ENCODE peak calls at places on chromosomes 7 and 10, in five cellular contexts. One of them, this sample, is unnamed.

GRCh38 chr10:17576768-17577167 is 40.4 kb downstream of the HACD1 start:
- DNase-seq in non-pigmented ciliary epithelial cell: no peak
- DNase-seq in heart right ventricle: no peak
- DNase-seq in stimulated activated CD4-positive, alpha-beta T cell treated with anti-CD3 and anti-CD28 coated beads, Interleukin-2, amount 100 ng/mL, for 24 hours: no peak
- DNase-seq in caudate nucleus: no peak
- DNase-seq in this sample: no peak

GRCh38 chr7:150941983-150942590 is 36.0 kb downstream of the KCNH2 start:
- DNase-seq in non-pigmented ciliary epithelial cell: no peak
- DNase-seq in heart right ventricle: peak
- DNase-seq in stimulated activated CD4-positive, alpha-beta T cell treated with anti-CD3 and anti-CD28 coated beads, Interleukin-2, amount 100 ng/mL, for 24 hours: peak
- DNase-seq in caudate nucleus: no peak
- DNase-seq in this sample: no peak

GRCh38 chr7:154874409-154875113 is 128.4 kb downstream of the PAXIP1 start:
- DNase-seq in non-pigmented ciliary epithelial cell: no peak
- DNase-seq in heart right ventricle: no peak
- DNase-seq in stimulated activated CD4-positive, alpha-beta T cell treated with anti-CD3 and anti-CD28 coated beads, Interleukin-2, amount 100 ng/mL, for 24 hours: no peak
- DNase-seq in caudate nucleus: no peak
- DNase-seq in this sample: no peak

GRCh38 chr7:69742237-69742636 is 144.0 kb downstream of the AUTS2 start:
- DNase-seq in non-pigmented ciliary epithelial cell: no peak
- DNase-seq in heart right ventricle: no peak
- DNase-seq in stimulated activated CD4-positive, alpha-beta T cell treated with anti-CD3 and anti-CD28 coated beads, Interleukin-2, amount 100 ng/mL, for 24 hours: no peak
- DNase-seq in caudate nucleus: no peak
- DNase-seq in this sample: no peak

GRCh38 chr7:13742719-13743640 is 246.5 kb downstream of the ETV1 start:
- DNase-seq in non-pigmented ciliary epithelial cell: no peak
- DNase-seq in heart right ventricle: no peak
- DNase-seq in stimulated activated CD4-positive, alpha-beta T cell treated with anti-CD3 and anti-CD28 coated beads, Interleukin-2, amount 100 ng/mL, for 24 hours: no peak
- DNase-seq in caudate nucleus: peak
- DNase-seq in this sample: peak

GRCh38 chr7:83931968-83932367 is 262.6 kb downstream of the SEMA3A start:
- DNase-seq in non-pigmented ciliary epithelial cell: no peak
- DNase-seq in heart right ventricle: no peak
- DNase-seq in stimulated activated CD4-positive, alpha-beta T cell treated with anti-CD3 and anti-CD28 coated beads, Interleukin-2, amount 100 ng/mL, for 24 hours: no peak
- DNase-seq in caudate nucleus: no peak
- DNase-seq in this sample: no peak

GRCh38 chr7:20153999-20154398 is 63.2 kb downstream of the MACC1 start:
- DNase-seq in non-pigmented ciliary epithelial cell: no peak
- DNase-seq in heart right ventricle: no peak
- DNase-seq in stimulated activated CD4-positive, alpha-beta T cell treated with anti-CD3 and anti-CD28 coated beads, Interleukin-2, amount 100 ng/mL, for 24 hours: no peak
- DNase-seq in caudate nucleus: no peak
- DNase-seq in this sample: no peak

GRCh38 chr7:120927454-120928103 is 23.0 kb upstream of the ING3 start:
- DNase-seq in non-pigmented ciliary epithelial cell: no peak
- DNase-seq in heart right ventricle: no peak
- DNase-seq in stimulated activated CD4-positive, alpha-beta T cell treated with anti-CD3 and anti-CD28 coated beads, Interleukin-2, amount 100 ng/mL, for 24 hours: no peak
- DNase-seq in caudate nucleus: no peak
- DNase-seq in this sample: no peak

GRCh38 chr7:148847815-148848726 is 36.0 kb downstream of the EZH2 start:
- DNase-seq in non-pigmented ciliary epithelial cell: no peak
- DNase-seq in heart right ventricle: no peak
- DNase-seq in stimulated activated CD4-positive, alpha-beta T cell treated with anti-CD3 and anti-CD28 coated beads, Interleukin-2, amount 100 ng/mL, for 24 hours: no peak
- DNase-seq in caudate nucleus: no peak
- DNase-seq in this sample: no peak

GRCh38 chr7:104972510-104972909 is 41.5 kb upstream of the KMT2E start:
- DNase-seq in non-pigmented ciliary epithelial cell: no peak
- DNase-seq in heart right ventricle: no peak
- DNase-seq in stimulated activated CD4-positive, alpha-beta T cell treated with anti-CD3 and anti-CD28 coated beads, Interleukin-2, amount 100 ng/mL, for 24 hours: no peak
- DNase-seq in caudate nucleus: no peak
- DNase-seq in this sample: no peak

GRCh38 chr10:79180619-79181221 is 112.0 kb downstream of the ZMIZ1 start:
- DNase-seq in non-pigmented ciliary epithelial cell: no peak
- DNase-seq in heart right ventricle: no peak
- DNase-seq in stimulated activated CD4-positive, alpha-beta T cell treated with anti-CD3 and anti-CD28 coated beads, Interleukin-2, amount 100 ng/mL, for 24 hours: no peak
- DNase-seq in caudate nucleus: no peak
- DNase-seq in this sample: no peak

GRCh38 chr10:13668126-13668525 is 81.4 kb downstream of the PRPF18 start:
- DNase-seq in non-pigmented ciliary epithelial cell: no peak
- DNase-seq in heart right ventricle: no peak
- DNase-seq in stimulated activated CD4-positive, alpha-beta T cell treated with anti-CD3 and anti-CD28 coated beads, Interleukin-2, amount 100 ng/mL, for 24 hours: no peak
- DNase-seq in caudate nucleus: peak
- DNase-seq in this sample: no peak

GRCh38 chr7:139960158-139960557 is 102.6 kb downstream of the PARP12 start:
- DNase-seq in non-pigmented ciliary epithelial cell: no peak
- DNase-seq in heart right ventricle: no peak
- DNase-seq in stimulated activated CD4-positive, alpha-beta T cell treated with anti-CD3 and anti-CD28 coated beads, Interleukin-2, amount 100 ng/mL, for 24 hours: no peak
- DNase-seq in caudate nucleus: no peak
- DNase-seq in this sample: no peak

GRCh38 chr7:99709260-99709659 is 25.7 kb downstream of the CYP3A7 start:
- DNase-seq in non-pigmented ciliary epithelial cell: no peak
- DNase-seq in heart right ventricle: no peak
- DNase-seq in stimulated activated CD4-positive, alpha-beta T cell treated with anti-CD3 and anti-CD28 coated beads, Interleukin-2, amount 100 ng/mL, for 24 hours: no peak
- DNase-seq in caudate nucleus: no peak
- DNase-seq in this sample: no peak

GRCh38 chr10:75429159-75429827 is 2.1 kb upstream of the LRMDA start:
- DNase-seq in non-pigmented ciliary epithelial cell: no peak
- DNase-seq in heart right ventricle: no peak
- DNase-seq in stimulated activated CD4-positive, alpha-beta T cell treated with anti-CD3 and anti-CD28 coated beads, Interleukin-2, amount 100 ng/mL, for 24 hours: no peak
- DNase-seq in caudate nucleus: no peak
- DNase-seq in this sample: no peak

GRCh38 chr10:30959855-30960247 is 71.8 kb downstream of the ZNF438 start:
- DNase-seq in non-pigmented ciliary epithelial cell: no peak
- DNase-seq in heart right ventricle: no peak
- DNase-seq in stimulated activated CD4-positive, alpha-beta T cell treated with anti-CD3 and anti-CD28 coated beads, Interleukin-2, amount 100 ng/mL, for 24 hours: no peak
- DNase-seq in caudate nucleus: no peak
- DNase-seq in this sample: no peak

GRCh38 chr7:73521636-73522080 is 435 bp downstream of the BAZ1B start:
- DNase-seq in non-pigmented ciliary epithelial cell: no peak
- DNase-seq in heart right ventricle: peak
- DNase-seq in stimulated activated CD4-positive, alpha-beta T cell treated with anti-CD3 and anti-CD28 coated beads, Interleukin-2, amount 100 ng/mL, for 24 hours: peak
- DNase-seq in caudate nucleus: no peak
- DNase-seq in this sample: no peak

GRCh38 chr10:36172054-36172531 is 530.0 kb upstream of the FZD8 start:
- DNase-seq in non-pigmented ciliary epithelial cell: peak
- DNase-seq in heart right ventricle: no peak
- DNase-seq in stimulated activated CD4-positive, alpha-beta T cell treated with anti-CD3 and anti-CD28 coated beads, Interleukin-2, amount 100 ng/mL, for 24 hours: no peak
- DNase-seq in caudate nucleus: no peak
- DNase-seq in this sample: no peak

GRCh38 chr7:155796381-155797261 is 15.6 kb downstream of the SHH start:
- DNase-seq in non-pigmented ciliary epithelial cell: no peak
- DNase-seq in heart right ventricle: peak
- DNase-seq in stimulated activated CD4-positive, alpha-beta T cell treated with anti-CD3 and anti-CD28 coated beads, Interleukin-2, amount 100 ng/mL, for 24 hours: peak
- DNase-seq in caudate nucleus: no peak
- DNase-seq in this sample: no peak

GRCh38 chr10:123724747-123725146 is 58.6 kb downstream of the GPR26 start:
- DNase-seq in non-pigmented ciliary epithelial cell: no peak
- DNase-seq in heart right ventricle: no peak
- DNase-seq in stimulated activated CD4-positive, alpha-beta T cell treated with anti-CD3 and anti-CD28 coated beads, Interleukin-2, amount 100 ng/mL, for 24 hours: no peak
- DNase-seq in caudate nucleus: no peak
- DNase-seq in this sample: no peak

GRCh38 chr7:142478479-142479220 is 220.8 kb upstream of the PRSS58 start:
- DNase-seq in non-pigmented ciliary epithelial cell: no peak
- DNase-seq in heart right ventricle: no peak
- DNase-seq in stimulated activated CD4-positive, alpha-beta T cell treated with anti-CD3 and anti-CD28 coated beads, Interleukin-2, amount 100 ng/mL, for 24 hours: no peak
- DNase-seq in caudate nucleus: no peak
- DNase-seq in this sample: no peak

GRCh38 chr7:46383605-46384004 is 462.5 kb upstream of the IGFBP3 start:
- DNase-seq in non-pigmented ciliary epithelial cell: no peak
- DNase-seq in heart right ventricle: no peak
- DNase-seq in stimulated activated CD4-positive, alpha-beta T cell treated with anti-CD3 and anti-CD28 coated beads, Interleukin-2, amount 100 ng/mL, for 24 hours: no peak
- DNase-seq in caudate nucleus: no peak
- DNase-seq in this sample: no peak

GRCh38 chr7:101634196-101634717 is 5.2 kb upstream of the MYL10 start:
- DNase-seq in non-pigmented ciliary epithelial cell: no peak
- DNase-seq in heart right ventricle: no peak
- DNase-seq in stimulated activated CD4-positive, alpha-beta T cell treated with anti-CD3 and anti-CD28 coated beads, Interleukin-2, amount 100 ng/mL, for 24 hours: no peak
- DNase-seq in caudate nucleus: no peak
- DNase-seq in this sample: no peak

GRCh38 chr7:26440993-26441636 is 149.5 kb downstream of the SNX10 start:
- DNase-seq in non-pigmented ciliary epithelial cell: no peak
- DNase-seq in heart right ventricle: no peak
- DNase-seq in stimulated activated CD4-positive, alpha-beta T cell treated with anti-CD3 and anti-CD28 coated beads, Interleukin-2, amount 100 ng/mL, for 24 hours: no peak
- DNase-seq in caudate nucleus: no peak
- DNase-seq in this sample: no peak

GRCh38 chr7:91569702-91570457 is 305.6 kb downstream of the FZD1 start:
- DNase-seq in non-pigmented ciliary epithelial cell: no peak
- DNase-seq in heart right ventricle: no peak
- DNase-seq in stimulated activated CD4-positive, alpha-beta T cell treated with anti-CD3 and anti-CD28 coated beads, Interleukin-2, amount 100 ng/mL, for 24 hours: no peak
- DNase-seq in caudate nucleus: no peak
- DNase-seq in this sample: peak

GRCh38 chr10:2658780-2659179 is 408.6 kb upstream of the PFKP start:
- DNase-seq in non-pigmented ciliary epithelial cell: no peak
- DNase-seq in heart right ventricle: no peak
- DNase-seq in stimulated activated CD4-positive, alpha-beta T cell treated with anti-CD3 and anti-CD28 coated beads, Interleukin-2, amount 100 ng/mL, for 24 hours: no peak
- DNase-seq in caudate nucleus: no peak
- DNase-seq in this sample: no peak

GRCh38 chr10:20855398-20856038 is 41.6 kb downstream of the NEBL start:
- DNase-seq in non-pigmented ciliary epithelial cell: peak
- DNase-seq in heart right ventricle: no peak
- DNase-seq in stimulated activated CD4-positive, alpha-beta T cell treated with anti-CD3 and anti-CD28 coated beads, Interleukin-2, amount 100 ng/mL, for 24 hours: no peak
- DNase-seq in caudate nucleus: no peak
- DNase-seq in this sample: peak

GRCh38 chr7:37344886-37345579 is 103.6 kb downstream of the ELMO1 start:
- DNase-seq in non-pigmented ciliary epithelial cell: no peak
- DNase-seq in heart right ventricle: no peak
- DNase-seq in stimulated activated CD4-positive, alpha-beta T cell treated with anti-CD3 and anti-CD28 coated beads, Interleukin-2, amount 100 ng/mL, for 24 hours: no peak
- DNase-seq in caudate nucleus: no peak
- DNase-seq in this sample: no peak

GRCh38 chr7:131924857-131925256 is 368.4 kb upstream of the PODXL start:
- DNase-seq in non-pigmented ciliary epithelial cell: no peak
- DNase-seq in heart right ventricle: no peak
- DNase-seq in stimulated activated CD4-positive, alpha-beta T cell treated with anti-CD3 and anti-CD28 coated beads, Interleukin-2, amount 100 ng/mL, for 24 hours: no peak
- DNase-seq in caudate nucleus: no peak
- DNase-seq in this sample: no peak

GRCh38 chr7:67918158-67918557 is 921.5 kb downstream of the TYW1 start:
- DNase-seq in non-pigmented ciliary epithelial cell: no peak
- DNase-seq in heart right ventricle: no peak
- DNase-seq in stimulated activated CD4-positive, alpha-beta T cell treated with anti-CD3 and anti-CD28 coated beads, Interleukin-2, amount 100 ng/mL, for 24 hours: no peak
- DNase-seq in caudate nucleus: no peak
- DNase-seq in this sample: no peak

GRCh38 chr7:27808626-27809025 is 68.7 kb downstream of the TAX1BP1 start:
- DNase-seq in non-pigmented ciliary epithelial cell: peak
- DNase-seq in heart right ventricle: no peak
- DNase-seq in stimulated activated CD4-positive, alpha-beta T cell treated with anti-CD3 and anti-CD28 coated beads, Interleukin-2, amount 100 ng/mL, for 24 hours: no peak
- DNase-seq in caudate nucleus: no peak
- DNase-seq in this sample: no peak

GRCh38 chr7:80313067-80313626 is 178.5 kb downstream of the GNAI1 start:
- DNase-seq in non-pigmented ciliary epithelial cell: no peak
- DNase-seq in heart right ventricle: no peak
- DNase-seq in stimulated activated CD4-positive, alpha-beta T cell treated with anti-CD3 and anti-CD28 coated beads, Interleukin-2, amount 100 ng/mL, for 24 hours: no peak
- DNase-seq in caudate nucleus: no peak
- DNase-seq in this sample: no peak

GRCh38 chr7:31767686-31768358 is 80.8 kb downstream of the PPP1R17 start:
- DNase-seq in non-pigmented ciliary epithelial cell: no peak
- DNase-seq in heart right ventricle: no peak
- DNase-seq in stimulated activated CD4-positive, alpha-beta T cell treated with anti-CD3 and anti-CD28 coated beads, Interleukin-2, amount 100 ng/mL, for 24 hours: no peak
- DNase-seq in caudate nucleus: no peak
- DNase-seq in this sample: no peak

GRCh38 chr7:85175217-85175616 is 11.6 kb downstream of the SEMA3D start:
- DNase-seq in non-pigmented ciliary epithelial cell: no peak
- DNase-seq in heart right ventricle: no peak
- DNase-seq in stimulated activated CD4-positive, alpha-beta T cell treated with anti-CD3 and anti-CD28 coated beads, Interleukin-2, amount 100 ng/mL, for 24 hours: no peak
- DNase-seq in caudate nucleus: no peak
- DNase-seq in this sample: no peak

GRCh38 chr10:102616071-102616770 is 28.1 kb upstream of the TRIM8 start:
- DNase-seq in non-pigmented ciliary epithelial cell: no peak
- DNase-seq in heart right ventricle: peak
- DNase-seq in stimulated activated CD4-positive, alpha-beta T cell treated with anti-CD3 and anti-CD28 coated beads, Interleukin-2, amount 100 ng/mL, for 24 hours: no peak
- DNase-seq in caudate nucleus: no peak
- DNase-seq in this sample: no peak

GRCh38 chr7:69439636-69440325 is 158.5 kb upstream of the AUTS2 start:
- DNase-seq in non-pigmented ciliary epithelial cell: no peak
- DNase-seq in heart right ventricle: no peak
- DNase-seq in stimulated activated CD4-positive, alpha-beta T cell treated with anti-CD3 and anti-CD28 coated beads, Interleukin-2, amount 100 ng/mL, for 24 hours: no peak
- DNase-seq in caudate nucleus: no peak
- DNase-seq in this sample: no peak

This sample was measured in NCI-H446 treated with DMSO at 0.1 percent for 48 hours.